ENCODE peak calls at places on chromosomes 13 and 19, in eight cellular contexts. One of them, this sample, is unnamed.

GRCh38 chr19:3372413-3372812 is 6.0 kb downstream of the NFIC start:
- DNase-seq in BJ: no peak
- DNase-seq in hepatocyte: no peak
- DNase-seq in breast epithelium: no peak
- DNase-seq in WERI-Rb-1: no peak
- DNase-seq in heart left ventricle: no peak
- DNase-seq in thoracic aorta: no peak
- DNase-seq in astrocyte of the spinal cord: no peak
- DNase-seq in this sample: no peak

GRCh38 chr19:49113762-49114629 is at the start of gene LIN7B:
- DNase-seq in BJ: no peak
- DNase-seq in hepatocyte: peak
- DNase-seq in breast epithelium: no peak
- DNase-seq in WERI-Rb-1: peak
- DNase-seq in heart left ventricle: peak
- DNase-seq in thoracic aorta: no peak
- DNase-seq in astrocyte of the spinal cord: peak
- DNase-seq in this sample: no peak

GRCh38 chr19:18128805-18129204 is 24.2 kb upstream of the PIK3R2 start:
- DNase-seq in BJ: no peak
- DNase-seq in hepatocyte: no peak
- DNase-seq in breast epithelium: no peak
- DNase-seq in WERI-Rb-1: no peak
- DNase-seq in heart left ventricle: no peak
- DNase-seq in thoracic aorta: no peak
- DNase-seq in astrocyte of the spinal cord: no peak
- DNase-seq in this sample: no peak

GRCh38 chr19:34370117-34370516 is 5.1 kb downstream of the GPI start:
- DNase-seq in BJ: no peak
- DNase-seq in hepatocyte: no peak
- DNase-seq in breast epithelium: no peak
- DNase-seq in WERI-Rb-1: no peak
- DNase-seq in heart left ventricle: no peak
- DNase-seq in thoracic aorta: no peak
- DNase-seq in astrocyte of the spinal cord: no peak
- DNase-seq in this sample: no peak

GRCh38 chr19:12513531-12514061 is 29.0 kb upstream of the ZNF709 start:
- DNase-seq in BJ: no peak
- DNase-seq in hepatocyte: no peak
- DNase-seq in breast epithelium: no peak
- DNase-seq in WERI-Rb-1: no peak
- DNase-seq in heart left ventricle: peak
- DNase-seq in thoracic aorta: no peak
- DNase-seq in astrocyte of the spinal cord: no peak
- DNase-seq in this sample: no peak

GRCh38 chr13:22793598-22794134 is 387.1 kb upstream of the SGCG start:
- DNase-seq in BJ: no peak
- DNase-seq in hepatocyte: peak
- DNase-seq in breast epithelium: no peak
- DNase-seq in WERI-Rb-1: no peak
- DNase-seq in heart left ventricle: no peak
- DNase-seq in thoracic aorta: no peak
- DNase-seq in astrocyte of the spinal cord: peak
- DNase-seq in this sample: no peak

GRCh38 chr13:48501705-48502104 is 31.2 kb downstream of the RCBTB2 start:
- DNase-seq in BJ: no peak
- DNase-seq in hepatocyte: no peak
- DNase-seq in breast epithelium: no peak
- DNase-seq in WERI-Rb-1: no peak
- DNase-seq in heart left ventricle: no peak
- DNase-seq in thoracic aorta: no peak
- DNase-seq in astrocyte of the spinal cord: no peak
- DNase-seq in this sample: no peak

GRCh38 chr13:24982333-24982999 is 113.5 kb upstream of the PABPC3 start:
- DNase-seq in BJ: no peak
- DNase-seq in hepatocyte: no peak
- DNase-seq in breast epithelium: no peak
- DNase-seq in WERI-Rb-1: no peak
- DNase-seq in heart left ventricle: peak
- DNase-seq in thoracic aorta: no peak
- DNase-seq in astrocyte of the spinal cord: no peak
- DNase-seq in this sample: no peak

GRCh38 chr19:28560786-28561185 is 652.2 kb downstream of the UQCRFS1 start:
- DNase-seq in BJ: no peak
- DNase-seq in hepatocyte: no peak
- DNase-seq in breast epithelium: no peak
- DNase-seq in WERI-Rb-1: no peak
- DNase-seq in heart left ventricle: no peak
- DNase-seq in thoracic aorta: no peak
- DNase-seq in astrocyte of the spinal cord: no peak
- DNase-seq in this sample: no peak

GRCh38 chr13:108448891-108449290 is 179.4 kb downstream of the TNFSF13B start:
- DNase-seq in BJ: no peak
- DNase-seq in hepatocyte: no peak
- DNase-seq in breast epithelium: no peak
- DNase-seq in WERI-Rb-1: no peak
- DNase-seq in heart left ventricle: no peak
- DNase-seq in thoracic aorta: no peak
- DNase-seq in astrocyte of the spinal cord: no peak
- DNase-seq in this sample: no peak

GRCh38 chr19:48506138-48506733 is 5.4 kb downstream of the LMTK3 start:
- DNase-seq in BJ: no peak
- DNase-seq in hepatocyte: no peak
- DNase-seq in breast epithelium: no peak
- DNase-seq in WERI-Rb-1: no peak
- DNase-seq in heart left ventricle: no peak
- DNase-seq in thoracic aorta: no peak
- DNase-seq in astrocyte of the spinal cord: peak
- DNase-seq in this sample: no peak

GRCh38 chr19:55549500-55550320 is 4.4 kb upstream of the SBK3 start:
- DNase-seq in BJ: peak
- DNase-seq in hepatocyte: peak
- DNase-seq in breast epithelium: no peak
- DNase-seq in WERI-Rb-1: peak
- DNase-seq in heart left ventricle: no peak
- DNase-seq in thoracic aorta: no peak
- DNase-seq in astrocyte of the spinal cord: peak
- DNase-seq in this sample: peak

GRCh38 chr19:38004100-38004504 is 97.1 kb downstream of the SIPA1L3 start:
- DNase-seq in BJ: no peak
- DNase-seq in hepatocyte: no peak
- DNase-seq in breast epithelium: no peak
- DNase-seq in WERI-Rb-1: no peak
- DNase-seq in heart left ventricle: no peak
- DNase-seq in thoracic aorta: no peak
- DNase-seq in astrocyte of the spinal cord: peak
- DNase-seq in this sample: no peak

GRCh38 chr13:48562296-48563066 is 29.6 kb upstream of the RCBTB2 start:
- DNase-seq in BJ: no peak
- DNase-seq in hepatocyte: no peak
- DNase-seq in breast epithelium: no peak
- DNase-seq in WERI-Rb-1: no peak
- DNase-seq in heart left ventricle: no peak
- DNase-seq in thoracic aorta: no peak
- DNase-seq in astrocyte of the spinal cord: no peak
- DNase-seq in this sample: no peak

GRCh38 chr13:32669030-32669646 is 82.9 kb downstream of the PDS5B start:
- DNase-seq in BJ: no peak
- DNase-seq in hepatocyte: peak
- DNase-seq in breast epithelium: no peak
- DNase-seq in WERI-Rb-1: no peak
- DNase-seq in heart left ventricle: no peak
- DNase-seq in thoracic aorta: no peak
- DNase-seq in astrocyte of the spinal cord: peak
- DNase-seq in this sample: no peak

GRCh38 chr19:49210108-49210900 is 52.7 kb downstream of the TRPM4 start:
- DNase-seq in BJ: no peak
- DNase-seq in hepatocyte: peak
- DNase-seq in breast epithelium: no peak
- DNase-seq in WERI-Rb-1: peak
- DNase-seq in heart left ventricle: no peak
- DNase-seq in thoracic aorta: no peak
- DNase-seq in astrocyte of the spinal cord: peak
- DNase-seq in this sample: no peak

GRCh38 chr19:33616346-33616745 is 5.4 kb upstream of the CHST8 start:
- DNase-seq in BJ: no peak
- DNase-seq in hepatocyte: no peak
- DNase-seq in breast epithelium: no peak
- DNase-seq in WERI-Rb-1: no peak
- DNase-seq in heart left ventricle: no peak
- DNase-seq in thoracic aorta: no peak
- DNase-seq in astrocyte of the spinal cord: no peak
- DNase-seq in this sample: no peak

GRCh38 chr19:55600336-55601028 is 394 bp downstream of the ZNF524 start:
- DNase-seq in BJ: no peak
- DNase-seq in hepatocyte: peak
- DNase-seq in breast epithelium: peak
- DNase-seq in WERI-Rb-1: peak
- DNase-seq in heart left ventricle: peak
- DNase-seq in thoracic aorta: no peak
- DNase-seq in astrocyte of the spinal cord: peak
- DNase-seq in this sample: no peak

GRCh38 chr19:9799162-9799561 is 19.7 kb downstream of the FBXL12 start:
- DNase-seq in BJ: no peak
- DNase-seq in hepatocyte: no peak
- DNase-seq in breast epithelium: no peak
- DNase-seq in WERI-Rb-1: no peak
- DNase-seq in heart left ventricle: no peak
- DNase-seq in thoracic aorta: no peak
- DNase-seq in astrocyte of the spinal cord: no peak
- DNase-seq in this sample: no peak

GRCh38 chr13:80011448-80012212 is 329.3 kb downstream of the SPRY2 start:
- DNase-seq in BJ: no peak
- DNase-seq in hepatocyte: no peak
- DNase-seq in breast epithelium: no peak
- DNase-seq in WERI-Rb-1: no peak
- DNase-seq in heart left ventricle: no peak
- DNase-seq in thoracic aorta: no peak
- DNase-seq in astrocyte of the spinal cord: no peak
- DNase-seq in this sample: no peak

GRCh38 chr19:5559804-5560133 is 8.0 kb downstream of the TINCR start:
- DNase-seq in BJ: no peak
- DNase-seq in hepatocyte: no peak
- DNase-seq in breast epithelium: no peak
- DNase-seq in WERI-Rb-1: no peak
- DNase-seq in heart left ventricle: no peak
- DNase-seq in thoracic aorta: no peak
- DNase-seq in astrocyte of the spinal cord: no peak
- DNase-seq in this sample: no peak

GRCh38 chr13:101523732-101524131 is 71.3 kb downstream of the ITGBL1 start:
- DNase-seq in BJ: peak
- DNase-seq in hepatocyte: no peak
- DNase-seq in breast epithelium: no peak
- DNase-seq in WERI-Rb-1: no peak
- DNase-seq in heart left ventricle: no peak
- DNase-seq in thoracic aorta: peak
- DNase-seq in astrocyte of the spinal cord: peak
- DNase-seq in this sample: peak
- H3K4me3 ChIP-seq in BJ: no peak
- H3K4me3 ChIP-seq in hepatocyte: no peak
- H3K4me3 ChIP-seq in breast epithelium: no peak
- H3K4me3 ChIP-seq in WERI-Rb-1: no peak
- H3K4me3 ChIP-seq in heart left ventricle: no peak
- H3K4me3 ChIP-seq in thoracic aorta: peak
- H3K4me3 ChIP-seq in astrocyte of the spinal cord: no peak
- H3K4me3 ChIP-seq in this sample: no peak

GRCh38 chr13:75748874-75749273 is 112.7 kb downstream of the LMO7 start:
- DNase-seq in BJ: no peak
- DNase-seq in hepatocyte: no peak
- DNase-seq in breast epithelium: no peak
- DNase-seq in WERI-Rb-1: no peak
- DNase-seq in heart left ventricle: no peak
- DNase-seq in thoracic aorta: no peak
- DNase-seq in astrocyte of the spinal cord: no peak
- DNase-seq in this sample: no peak

GRCh38 chr13:75752848-75753247 is 116.7 kb downstream of the LMO7 start:
- DNase-seq in BJ: no peak
- DNase-seq in hepatocyte: no peak
- DNase-seq in breast epithelium: no peak
- DNase-seq in WERI-Rb-1: no peak
- DNase-seq in heart left ventricle: no peak
- DNase-seq in thoracic aorta: no peak
- DNase-seq in astrocyte of the spinal cord: no peak
- DNase-seq in this sample: no peak

GRCh38 chr13:75749407-75749806 is 113.3 kb downstream of the LMO7 start:
- DNase-seq in BJ: no peak
- DNase-seq in hepatocyte: no peak
- DNase-seq in breast epithelium: no peak
- DNase-seq in WERI-Rb-1: no peak
- DNase-seq in heart left ventricle: no peak
- DNase-seq in thoracic aorta: peak
- DNase-seq in astrocyte of the spinal cord: peak
- DNase-seq in this sample: no peak

GRCh38 chr13:75754936-75755335 is 118.8 kb downstream of the LMO7 start:
- DNase-seq in BJ: no peak
- DNase-seq in hepatocyte: no peak
- DNase-seq in breast epithelium: no peak
- DNase-seq in WERI-Rb-1: no peak
- DNase-seq in heart left ventricle: no peak
- DNase-seq in thoracic aorta: no peak
- DNase-seq in astrocyte of the spinal cord: no peak
- DNase-seq in this sample: no peak

GRCh38 chr13:75751350-75751749 is 115.2 kb downstream of the LMO7 start:
- DNase-seq in BJ: no peak
- DNase-seq in hepatocyte: no peak
- DNase-seq in breast epithelium: no peak
- DNase-seq in WERI-Rb-1: no peak
- DNase-seq in heart left ventricle: no peak
- DNase-seq in thoracic aorta: no peak
- DNase-seq in astrocyte of the spinal cord: no peak
- DNase-seq in this sample: no peak
- TF ChIP-seq CTCF in BJ: no peak
- TF ChIP-seq CTCF in hepatocyte: no peak
- TF ChIP-seq CTCF in breast epithelium: no peak
- TF ChIP-seq CTCF in WERI-Rb-1: no peak
- TF ChIP-seq CTCF in heart left ventricle: no peak
- TF ChIP-seq CTCF in thoracic aorta: no peak
- TF ChIP-seq CTCF in astrocyte of the spinal cord: no peak
- TF ChIP-seq CTCF in this sample: no peak

GRCh38 chr19:7788178-7788932 is 25.3 kb downstream of the CLEC4M start:
- DNase-seq in BJ: no peak
- DNase-seq in hepatocyte: no peak
- DNase-seq in breast epithelium: no peak
- DNase-seq in WERI-Rb-1: no peak
- DNase-seq in heart left ventricle: no peak
- DNase-seq in thoracic aorta: no peak
- DNase-seq in astrocyte of the spinal cord: no peak
- DNase-seq in this sample: no peak
- H3K4me3 ChIP-seq in BJ: no peak
- H3K4me3 ChIP-seq in hepatocyte: no peak
- H3K4me3 ChIP-seq in breast epithelium: no peak
- H3K4me3 ChIP-seq in WERI-Rb-1: no peak
- H3K4me3 ChIP-seq in heart left ventricle: no peak
- H3K4me3 ChIP-seq in thoracic aorta: no peak
- H3K4me3 ChIP-seq in astrocyte of the spinal cord: no peak
- H3K4me3 ChIP-seq in this sample: no peak

DNA sequence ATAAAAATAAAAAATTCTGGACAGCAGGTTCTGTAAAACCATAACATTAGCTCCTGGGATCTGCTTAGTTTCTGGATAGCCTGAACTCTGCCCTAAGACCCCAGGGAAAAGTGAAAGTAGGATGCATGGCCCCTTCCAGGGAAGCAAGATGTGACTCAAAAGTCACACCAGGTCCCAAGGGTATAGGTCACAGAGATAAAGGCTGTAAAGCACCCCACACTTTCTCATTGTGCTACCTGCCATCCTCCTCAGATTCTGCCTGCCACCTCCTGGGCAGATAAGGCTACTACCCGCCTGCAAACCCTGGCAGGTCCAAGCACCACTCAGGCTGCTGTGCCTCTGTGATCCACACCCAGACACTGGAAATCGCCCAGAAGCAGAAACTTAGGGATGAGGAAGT is 20.6 kb downstream of the FFAR2 start:
- DNase-seq in BJ: no peak
- DNase-seq in hepatocyte: peak
- DNase-seq in breast epithelium: no peak
- DNase-seq in WERI-Rb-1: peak
- DNase-seq in heart left ventricle: no peak
- DNase-seq in thoracic aorta: no peak
- DNase-seq in astrocyte of the spinal cord: no peak
- DNase-seq in this sample: no peak
- TF ChIP-seq CTCF in BJ: peak
- TF ChIP-seq CTCF in hepatocyte: peak
- TF ChIP-seq CTCF in breast epithelium: peak
- TF ChIP-seq CTCF in WERI-Rb-1: peak
- TF ChIP-seq CTCF in heart left ventricle: peak
- TF ChIP-seq CTCF in thoracic aorta: no peak
- TF ChIP-seq CTCF in astrocyte of the spinal cord: peak
- TF ChIP-seq CTCF in this sample: peak

This sample was measured in retinal pigment epithelial cell.